ENCODE peak calls at places on chromosomes 13 and 19, in seven cellular contexts. V is hepatocyte; W is choroid plexus epithelial cell; Z is tibial nerve; Y is pancreas; F is activated CD8-positive, alpha-beta T cell treated with anti-CD3 and anti-CD28 coated beads for 36 hours; E is lower lobe of right lung. M is an unnamed sample.

GRCh38 chr13:98503175-98504028 is 73.5 kb downstream of the STK24 start:
- DNase-seq in V (no peak), W (peak), Z (no peak), Y (no peak), F (no peak), E (no peak), M (no peak)

GRCh38 chr19:4802711-4803110 is 11.2 kb downstream of the FEM1A start:
- DNase-seq in V (no peak), W (no peak), Z (no peak), Y (no peak), F (no peak), E (no peak), M (no peak)

GRCh38 chr19:11321206-11322126 is 18.0 kb downstream of the RAB3D start:
- DNase-seq in V (no peak), W (no peak), Z (no peak), Y (no peak), F (no peak), E (no peak), M (no peak)

GRCh38 chr13:114068723-114069322 is 63.6 kb downstream of the RASA3 start:
- DNase-seq in V (no peak), W (peak), Z (peak), Y (no peak), F (no peak), E (no peak), M (peak)

GRCh38 chr13:71217827-71218226 is 649.2 kb downstream of the DACH1 start:
- DNase-seq in V (no peak), W (no peak), Z (no peak), Y (peak), F (no peak), E (no peak), M (no peak)

GRCh38 chr19:29724102-29724641 is 9.1 kb upstream of the C19orf12 start:
- DNase-seq in V (peak), W (peak), Z (no peak), Y (no peak), F (peak), E (no peak), M (peak)

GRCh38 chr13:30107126-30107525 is 200.2 kb downstream of the KATNAL1 start:
- DNase-seq in V (no peak), W (no peak), Z (peak), Y (no peak), F (no peak), E (no peak), M (no peak)

GRCh38 chr19:3359850-3360493 is 6.4 kb upstream of the NFIC start:
- DNase-seq in V (peak), W (peak), Z (no peak), Y (no peak), F (peak), E (no peak), M (no peak)

GRCh38 chr13:39148513-39148961 is 110.3 kb downstream of the NHLRC3 start:
- DNase-seq in V (peak), W (peak), Z (peak), Y (no peak), F (peak), E (no peak), M (no peak)

GRCh38 chr13:106555631-106556328 is 12.2 kb downstream of the ARGLU1 start:
- DNase-seq in V (no peak), W (peak), Z (no peak), Y (no peak), F (no peak), E (no peak), M (no peak)

GRCh38 chr13:98782654-98783053 is 30.2 kb upstream of the SLC15A1 start:
- DNase-seq in V (no peak), W (peak), Z (no peak), Y (no peak), F (no peak), E (no peak), M (no peak)

DNA sequence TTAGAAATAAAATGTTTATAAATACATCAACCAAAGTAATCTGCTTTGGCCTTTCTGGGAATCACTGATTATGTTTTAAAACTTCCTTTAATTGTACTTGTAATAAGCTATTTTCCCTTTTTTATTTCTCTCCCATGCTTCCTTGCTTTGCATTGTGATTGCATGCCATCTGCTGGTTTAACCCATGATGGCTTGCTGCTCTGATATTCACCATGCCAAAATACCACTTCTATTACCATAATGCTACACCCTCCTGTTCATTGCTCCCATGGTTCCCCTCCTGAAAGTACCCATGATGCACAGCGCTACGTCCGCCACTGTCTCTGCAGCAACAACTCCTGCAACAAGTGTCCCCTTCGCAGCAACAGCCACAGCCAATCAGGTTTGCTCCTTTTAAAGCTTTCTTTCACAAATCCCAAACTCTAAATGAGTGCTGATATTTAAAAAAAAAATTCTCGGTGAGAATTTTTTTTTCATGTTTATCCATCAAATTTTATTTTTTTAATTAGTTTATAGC is 67.7 kb upstream of the RAP2A start:
- DNase-seq in V (no peak), W (no peak), Z (no peak), Y (no peak), F (no peak), E (no peak), M (no peak)
- TF ChIP-seq CTCF in V (no peak), W (peak), Z (no peak), Y (no peak), F (no peak), E (no peak), M (peak)

GRCh38 chr13:28678809-28679208 is 19.9 kb downstream of the POMP start:
- DNase-seq in V (no peak), W (peak), Z (no peak), Y (no peak), F (no peak), E (no peak), M (no peak)
- TF ChIP-seq CTCF in V (peak), W (peak), Z (no peak), Y (no peak), F (no peak), E (no peak), M (peak)

GRCh38 chr13:110616103-110617101 is 1.1 kb downstream of the NAXD start:
- DNase-seq in V (peak), W (peak), Z (no peak), Y (peak), F (peak), E (no peak), M (no peak)
- TF ChIP-seq CTCF in V (peak), W (peak), Z (no peak), Y (no peak), F (no peak), E (no peak), M (peak)

GRCh38 chr13:35771898-35772297 is 295.4 kb upstream of the MAB21L1 start:
- DNase-seq in V (no peak), W (peak), Z (no peak), Y (no peak), F (no peak), E (no peak), M (no peak)
- TF ChIP-seq CTCF in V (no peak), W (peak), Z (no peak), Y (no peak), F (no peak), E (no peak), M (no peak)

GRCh38 chr19:12669272-12670158 is 2.9 kb downstream of the WDR83 start:
- DNase-seq in V (peak), W (peak), Z (peak), Y (peak), F (peak), E (peak), M (no peak)
- TF ChIP-seq CTCF in V (no peak), W (peak), Z (no peak), Y (no peak), F (no peak), E (peak), M (peak)

DNA sequence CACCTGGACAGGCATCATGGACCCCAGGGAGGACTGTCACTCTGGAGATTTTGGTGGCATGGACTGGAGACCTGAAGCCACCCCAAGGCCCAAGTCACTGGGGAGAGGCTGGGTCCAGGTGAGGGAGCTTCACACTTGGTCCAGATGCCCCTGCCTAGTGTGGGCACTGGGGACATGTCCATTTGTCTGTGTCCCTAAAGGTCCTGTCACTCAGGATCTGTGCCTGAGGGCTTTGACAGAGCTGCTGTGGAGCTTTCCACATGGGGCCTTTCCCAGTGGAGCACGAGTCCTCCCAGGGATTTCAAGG is 40.5 kb upstream of the CEACAM8 start:
- DNase-seq in V (no peak), W (no peak), Z (no peak), Y (no peak), F (no peak), E (no peak), M (no peak)
- TF ChIP-seq CTCF in V (no peak), W (no peak), Z (no peak), Y (no peak), F (peak), E (no peak), M (no peak)

GRCh38 chr19:40719414-40719894 is 2.5 kb downstream of the ITPKC start:
- DNase-seq in V (no peak), W (no peak), Z (no peak), Y (no peak), F (no peak), E (peak), M (no peak)

GRCh38 chr19:40717880-40718773 is 1.2 kb downstream of the ITPKC start:
- DNase-seq in V (peak), W (no peak), Z (peak), Y (peak), F (peak), E (peak), M (no peak)

GRCh38 chr19:40716655-40717324 is at the start of the genes COQ8B and ITPKC:
- DNase-seq in V (peak), W (peak), Z (peak), Y (peak), F (peak), E (peak), M (peak)

GRCh38 chr19:40717325-40717879 is 490 bp downstream of the ITPKC start:
- DNase-seq in V (no peak), W (peak), Z (peak), Y (no peak), F (no peak), E (no peak), M (no peak)

GRCh38 chr19:40718774-40719391 is 2.0 kb downstream of the ITPKC start:
- DNase-seq in V (peak), W (peak), Z (peak), Y (peak), F (peak), E (peak), M (no peak)
- TF ChIP-seq CTCF in V (no peak), W (no peak), Z (no peak), Y (no peak), F (no peak), E (no peak), M (no peak)

DNA sequence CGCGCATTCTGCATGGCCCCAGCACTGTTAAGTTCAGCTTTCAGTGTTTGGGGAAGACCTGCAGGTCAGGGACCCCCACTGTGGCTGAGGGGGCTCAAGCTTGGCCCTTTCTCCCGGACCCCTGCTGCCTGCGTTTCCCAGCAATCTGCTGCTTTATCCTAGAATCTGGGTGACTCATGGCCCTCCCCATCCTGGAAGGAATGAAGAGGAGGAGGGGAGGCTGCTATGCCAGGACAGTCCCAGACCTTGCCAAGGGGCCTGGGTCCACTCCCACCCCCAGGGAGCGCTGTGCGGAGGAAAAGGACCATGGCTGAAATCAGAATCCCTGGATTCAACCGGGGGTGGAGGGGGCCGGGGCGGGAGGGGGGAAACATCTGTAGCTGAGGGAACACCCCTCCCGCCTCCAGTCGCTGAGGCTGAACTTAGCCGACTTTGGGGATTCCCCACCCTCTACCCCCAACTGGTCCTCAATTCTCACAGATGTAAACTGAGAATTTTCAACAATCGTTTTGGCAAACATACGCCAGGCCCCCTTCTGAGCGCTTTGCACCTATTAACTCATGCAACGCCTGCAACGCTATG is 20.6 kb downstream of the ZNF114 start:
- DNase-seq in V (peak), W (peak), Z (no peak), Y (no peak), F (no peak), E (no peak), M (no peak)
- TF ChIP-seq CTCF in V (peak), W (peak), Z (no peak), Y (no peak), F (no peak), E (no peak), M (peak)

GRCh38 chr19:52995711-52996110 is 18.0 kb upstream of the ERVV-1 start:
- DNase-seq in V (no peak), W (no peak), Z (no peak), Y (no peak), F (no peak), E (no peak), M (no peak)

GRCh38 chr19:52991484-52991883 is 22.2 kb upstream of the ERVV-1 start:
- DNase-seq in V (no peak), W (peak), Z (no peak), Y (no peak), F (no peak), E (no peak), M (no peak)

GRCh38 chr19:52992109-52993004 is 21.4 kb upstream of the ERVV-1 start:
- DNase-seq in V (peak), W (peak), Z (no peak), Y (peak), F (peak), E (no peak), M (no peak)

GRCh38 chr19:52991021-52991420 is 22.7 kb upstream of the ERVV-1 start:
- DNase-seq in V (no peak), W (peak), Z (no peak), Y (no peak), F (no peak), E (no peak), M (no peak)

GRCh38 chr19:52993342-52994178 is 20.2 kb upstream of the ERVV-1 start:
- DNase-seq in V (peak), W (peak), Z (peak), Y (peak), F (peak), E (peak), M (no peak)
- TF ChIP-seq CTCF in V (peak), W (peak), Z (peak), Y (peak), F (peak), E (peak), M (peak)

DNA sequence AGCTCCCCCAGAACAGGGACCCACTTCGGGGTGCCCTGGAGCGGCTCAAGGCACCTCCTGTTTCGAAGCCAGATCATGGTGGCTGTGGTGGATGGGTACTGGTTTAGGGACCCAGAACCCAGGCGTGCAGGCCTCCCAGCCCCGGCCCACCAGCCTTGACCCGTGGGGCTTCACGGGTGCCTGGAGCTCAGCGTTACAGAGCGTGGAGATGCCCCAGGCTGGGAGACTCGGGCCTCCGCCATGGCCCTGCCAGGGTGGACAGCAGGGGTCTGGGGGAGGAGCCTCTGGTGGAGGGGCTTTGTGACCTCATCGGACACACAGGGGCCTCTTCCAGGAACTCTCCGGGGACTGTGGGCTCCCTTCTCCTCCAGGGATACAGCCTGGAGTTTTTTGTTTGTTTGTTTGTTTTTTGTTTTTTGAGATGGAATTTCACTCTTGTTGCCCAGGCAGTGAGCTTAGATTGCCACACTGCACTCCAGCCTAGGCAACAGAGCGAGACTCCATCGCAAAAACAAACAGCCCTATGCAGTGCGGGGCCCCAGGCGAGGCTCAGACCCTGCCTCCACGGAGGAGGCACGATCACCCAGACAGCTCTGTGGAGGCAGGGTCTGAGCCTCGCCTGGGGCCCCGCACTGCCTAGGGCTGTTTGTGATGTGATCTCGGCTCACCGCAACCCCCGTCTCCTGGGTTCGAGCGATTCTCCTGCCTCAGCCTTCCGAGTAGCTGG is at the start of gene GARIN5B:
- DNase-seq in V (no peak), W (no peak), Z (no peak), Y (no peak), F (no peak), E (no peak), M (no peak)
- TF ChIP-seq CTCF in V (no peak), W (no peak), Z (no peak), Y (no peak), F (no peak), E (no peak), M (no peak)